ENCODE peak calls at places on chromosomes 2 and 18, in nine cellular contexts. U is AG04449; O is GM13977; M is AG09309; T is stimulated activated CD4-positive, alpha-beta T cell treated with anti-CD3 and anti-CD28 coated beads, TNF-alpha, amount 100 ng/mL, for 1 hour; L is iris pigment epithelial cell; Z is MG63; A is activated CD4-positive, alpha-beta T cell treated with anti-CD3 and anti-CD28 coated beads for 36 hours; F is GM12865. P is an unnamed sample.

GRCh38 chr2:127105656-127106456 is 1.1 kb downstream of the BIN1 start:
- DNase-seq in U (no peak), O (peak), M (no peak), T (no peak), L (peak), Z (peak), A (no peak), F (no peak), P (peak)

GRCh38 chr18:48409591-48410094 is 460 bp upstream of the ZBTB7C start:
- DNase-seq in U (no peak), O (peak), M (no peak), T (no peak), L (no peak), Z (peak), A (peak), F (no peak), P (no peak)

GRCh38 chr18:48627216-48627615 is 88.4 kb downstream of the CTIF start:
- DNase-seq in U (no peak), O (no peak), M (no peak), T (no peak), L (peak), Z (peak), A (no peak), F (no peak), P (no peak)

GRCh38 chr2:5690718-5691658 is 1.2 kb upstream of the SOX11 start:
- DNase-seq in U (no peak), O (no peak), M (no peak), T (no peak), L (peak), Z (peak), A (no peak), F (no peak), P (no peak)

GRCh38 chr2:84938194-84938879 is 32.6 kb upstream of the KCMF1 start:
- DNase-seq in U (no peak), O (no peak), M (no peak), T (peak), L (peak), Z (no peak), A (peak), F (peak), P (no peak)

GRCh38 chr2:178858896-178859628 is 51.8 kb upstream of the TTN start:
- DNase-seq in U (no peak), O (no peak), M (no peak), T (no peak), L (no peak), Z (no peak), A (no peak), F (no peak), P (no peak)

GRCh38 chr2:75728614-75729419 is 18.1 kb upstream of the GCFC2 start:
- DNase-seq in U (no peak), O (no peak), M (no peak), T (no peak), L (no peak), Z (no peak), A (no peak), F (peak), P (no peak)

GRCh38 chr2:43375746-43376522 is 149.5 kb upstream of the ZFP36L2 start:
- DNase-seq in U (no peak), O (no peak), M (no peak), T (no peak), L (no peak), Z (no peak), A (no peak), F (no peak), P (no peak)

GRCh38 chr2:47890711-47891368 is 15.5 kb downstream of the FBXO11 start:
- DNase-seq in U (no peak), O (no peak), M (no peak), T (no peak), L (peak), Z (no peak), A (no peak), F (no peak), P (no peak)

P was measured in NCI-H460.